ENCODE peak calls at places on chromosomes 3 and 15, in four cellular contexts. G is WERI-Rb-1, L is transverse colon, E is colonic mucosa. X is an unnamed sample.

GRCh38 chr3:125141596-125142417 is 70.7 kb downstream of the SLC12A8 start:
- DNase-seq in G (no peak), L (peak; percentile 74), E (peak; percentile 60), X (no peak)

GRCh38 chr3:146091397-146091796 is 69.6 kb downstream of the PLOD2 start:
- DNase-seq in G (no peak), L (no peak), E (no peak), X (no peak)

GRCh38 chr3:158713094-158713499 is 19.2 kb downstream of the RARRES1 start:
- DNase-seq in G (no peak), L (peak; percentile 52), E (peak; percentile 72), X (no peak)

GRCh38 chr3:51712963-51713362 is 6.1 kb downstream of the GRM2 start:
- DNase-seq in G (no peak), L (no peak), E (peak; percentile 6), X (no peak)

GRCh38 chr15:62895905-62896316 is 146.6 kb upstream of the TPM1 start:
- DNase-seq in G (no peak), L (no peak), E (no peak), X (peak; percentile 61)

GRCh38 chr3:160695003-160695402 is 18.0 kb downstream of the ARL14 start:
- DNase-seq in G (no peak), L (no peak), E (no peak), X (no peak)

GRCh38 chr3:34419801-34420200 is 621.4 kb downstream of the PDCD6IP start:
- DNase-seq in G (no peak), L (no peak), E (no peak), X (no peak)

GRCh38 chr3:51340311-51340829 is 44.7 kb upstream of the MANF start:
- DNase-seq in G (no peak), L (no peak), E (no peak), X (peak; percentile 88)

GRCh38 chr3:127747751-127748521 is 74.4 kb downstream of the MGLL start:
- DNase-seq in G (no peak), L (peak; percentile 71), E (peak; percentile 85), X (peak; percentile 97)

GRCh38 chr3:153513236-153513635 is 351.2 kb downstream of the RAP2B start:
- DNase-seq in G (peak; percentile 16), L (no peak), E (no peak), X (no peak)

GRCh38 chr3:53074366-53074696 is 28.5 kb upstream of the SFMBT1 start:
- DNase-seq in G (no peak), L (no peak), E (no peak), X (no peak)

GRCh38 chr15:77774350-77774749 is 141.6 kb upstream of the LINGO1 start:
- DNase-seq in G (no peak), L (no peak), E (no peak), X (no peak)

GRCh38 chr3:197026481-197026866 is 3.1 kb downstream of the MELTF start:
- DNase-seq in G (peak; percentile 71), L (no peak), E (no peak), X (no peak)

GRCh38 chr15:49236869-49237268 is 66.8 kb downstream of the GALK2 start:
- DNase-seq in G (no peak), L (no peak), E (no peak), X (no peak)
- TF ChIP-seq CTCF in G (no peak), L (no peak), E (no peak), X (no peak)

DNA sequence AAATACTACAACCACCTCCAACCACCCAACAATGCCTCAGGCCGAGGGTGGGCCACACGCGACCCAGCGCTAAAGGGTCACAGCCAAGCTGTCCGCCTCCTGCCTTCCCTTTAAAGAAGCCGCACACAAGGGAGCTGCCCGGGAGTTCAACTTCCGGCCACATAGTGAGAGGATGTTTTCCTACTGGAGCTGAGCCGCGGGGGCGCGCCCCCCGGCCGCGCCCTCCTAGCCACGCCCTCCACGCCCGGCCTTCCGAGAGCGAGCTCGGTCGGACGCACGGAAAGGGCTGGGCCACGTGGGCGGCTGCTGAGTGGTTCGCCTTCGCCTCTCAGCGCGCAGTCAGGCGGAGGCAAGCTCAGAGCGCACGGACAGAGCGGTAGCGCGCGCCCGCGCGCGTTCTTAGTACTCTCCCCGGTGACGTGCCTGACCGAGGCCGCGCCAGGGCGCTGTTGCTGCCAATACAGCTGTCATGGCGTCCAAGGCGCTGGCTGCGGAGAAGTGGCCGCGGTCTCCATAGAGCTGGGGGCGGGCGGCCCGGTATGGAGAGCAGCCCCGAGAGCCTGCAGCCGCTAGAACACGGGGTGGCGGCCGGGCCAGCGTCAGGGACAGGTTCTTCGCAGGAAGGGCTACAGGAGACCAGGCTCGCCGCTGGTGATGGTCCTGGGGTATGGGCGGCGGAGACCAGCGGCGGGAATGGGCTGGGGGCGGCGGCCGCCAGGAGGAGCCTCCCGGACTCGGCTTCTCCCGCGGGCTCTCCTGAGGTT is at the start of gene MINDY2:
- DNase-seq in G (peak; percentile 98), L (peak; percentile 98), E (peak; percentile 98), X (peak; percentile 98)
- TF ChIP-seq CTCF in G (peak; percentile 52), L (peak; percentile 28), E (no peak), X (peak; percentile 61)

GRCh38 chr15:44295909-44296420 is 7.4 kb downstream of the GOLM2 start:
- DNase-seq in G (no peak), L (no peak), E (no peak), X (no peak)

GRCh38 chr15:44296625-44297524 is 8.4 kb downstream of the GOLM2 start:
- DNase-seq in G (no peak), L (peak; percentile 43), E (peak; percentile 67), X (peak; percentile 45)

GRCh38 chr15:44300567-44300966 is 12.0 kb downstream of the GOLM2 start:
- DNase-seq in G (no peak), L (no peak), E (no peak), X (no peak)

GRCh38 chr15:44299997-44300396 is 11.5 kb downstream of the GOLM2 start:
- DNase-seq in G (no peak), L (no peak), E (no peak), X (no peak)

DNA sequence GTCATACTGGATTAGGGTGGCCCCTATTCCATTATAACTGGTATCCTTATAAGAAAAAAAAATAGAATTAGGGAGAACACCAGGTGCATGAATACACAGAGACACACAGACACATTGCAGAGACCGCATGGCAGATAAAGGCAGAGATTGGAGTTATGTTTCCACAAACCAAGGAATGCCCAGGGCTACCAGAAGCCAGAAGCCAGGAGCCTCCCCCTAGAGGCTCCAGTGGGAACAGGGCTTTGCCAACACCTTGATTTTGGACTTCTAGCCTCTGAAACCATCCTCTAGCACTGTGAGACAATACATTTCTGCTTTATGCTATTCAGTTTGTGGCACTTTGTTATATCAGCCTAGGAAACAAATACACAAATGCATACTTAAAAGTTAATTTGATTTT is 10.4 kb downstream of the GOLM2 start:
- DNase-seq in G (no peak), L (no peak), E (no peak), X (peak; percentile 2)
- TF ChIP-seq CTCF in G (peak; percentile 60), L (peak; percentile 22), E (no peak), X (peak; percentile 60)

GRCh38 chr3:98326036-98326435 is 27.6 kb upstream of the OR5K4 start:
- DNase-seq in G (no peak), L (no peak), E (no peak), X (no peak)

GRCh38 chr3:98323425-98323824 is 30.2 kb upstream of the OR5K4 start:
- DNase-seq in G (no peak), L (no peak), E (no peak), X (no peak)

GRCh38 chr3:98326494-98326893 is 27.2 kb upstream of the OR5K4 start:
- DNase-seq in G (no peak), L (no peak), E (no peak), X (no peak)

GRCh38 chr3:98326945-98327344 is 26.7 kb upstream of the OR5K4 start:
- DNase-seq in G (no peak), L (no peak), E (no peak), X (no peak)

DNA sequence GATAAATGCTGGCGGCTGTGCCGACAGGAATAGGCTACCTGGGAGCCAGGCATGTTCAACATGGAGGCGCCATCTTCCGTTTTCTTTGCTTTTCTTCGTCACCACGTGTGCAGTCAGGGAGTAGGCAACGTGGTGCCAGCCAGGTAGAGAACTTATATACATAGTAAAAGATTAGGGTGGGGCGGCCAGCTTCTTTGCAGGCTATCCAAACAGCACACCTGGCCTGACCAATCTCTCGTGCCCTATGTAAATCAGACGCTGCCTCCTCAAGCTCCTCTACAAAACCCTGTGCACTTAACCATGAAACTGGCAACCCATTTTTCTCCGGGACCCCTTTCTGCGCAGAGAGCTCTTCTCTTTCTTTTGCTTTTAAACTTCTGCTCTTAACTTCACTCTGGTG is 28.6 kb upstream of the OR5K4 start:
- DNase-seq in G (no peak), L (no peak), E (peak; percentile 16), X (no peak)
- TF ChIP-seq CTCF in G (no peak), L (no peak), E (no peak), X (no peak)

GRCh38 chr15:51907136-51907862 is 64.3 kb downstream of the LEO1 start:
- DNase-seq in G (no peak), L (peak; percentile 28), E (peak; percentile 23), X (peak; percentile 67)
- TF ChIP-seq CTCF in G (peak; percentile 20), L (peak; percentile 21), E (no peak), X (peak; percentile 56)

GRCh38 chr3:535566-536416 is 339.2 kb downstream of the CHL1 start:
- DNase-seq in G (peak; percentile 54), L (peak; percentile 9), E (peak; percentile 21), X (no peak)
- TF ChIP-seq CTCF in G (peak; percentile 53), L (no peak), E (no peak), X (no peak)

X was measured in HFFc6.